ENCODE peak calls at places on chromosomes 11 and 22, in six cellular contexts. R is K562, P is HepG2, H is GM12878, A is H1, D is SK-N-SH. I is an unnamed sample.

GRCh38 chr11:110886241-110886640 is 174.0 kb upstream of the ARHGAP20 start:
- DNase-seq in R (no peak), P (no peak), H (no peak), A (no peak), D (no peak), I (no peak)

GRCh38 chr11:115916596-115916995 is 412.4 kb upstream of the CADM1 start:
- DNase-seq in R (no peak), P (no peak), H (no peak), A (no peak), D (no peak), I (no peak)

GRCh38 chr11:70378506-70379134 is 19.7 kb upstream of the CTTN start:
- DNase-seq in R (no peak), P (no peak), H (no peak), A (no peak), D (no peak), I (no peak)

GRCh38 chr11:131511794-131512193 is 141.4 kb downstream of the NTM start:
- DNase-seq in R (peak; percentile 33), P (peak; percentile 27), H (no peak), A (peak; percentile 82), D (peak; percentile 43), I (no peak)

GRCh38 chr22:49297871-49298721 is 529.6 kb downstream of the BRD1 start:
- DNase-seq in R (no peak), P (no peak), H (no peak), A (peak; percentile 45), D (peak; percentile 7), I (no peak)

GRCh38 chr11:134510171-134510570 is 98.1 kb upstream of the B3GAT1 start:
- DNase-seq in R (no peak), P (no peak), H (no peak), A (no peak), D (no peak), I (no peak)

GRCh38 chr11:335779-336665 is 15.4 kb upstream of the IFITM3 start:
- DNase-seq in R (no peak), P (no peak), H (no peak), A (no peak), D (no peak), I (no peak)

GRCh38 chr11:11894486-11894885 is 52.7 kb downstream of the USP47 start:
- DNase-seq in R (no peak), P (no peak), H (no peak), A (no peak), D (no peak), I (no peak)

GRCh38 chr11:125982348-125982730 is 36.5 kb downstream of the VSIG10L2 start:
- DNase-seq in R (no peak), P (no peak), H (no peak), A (no peak), D (no peak), I (no peak)

GRCh38 chr11:2164861-2165555 is 4.0 kb upstream of the INS start:
- DNase-seq in R (no peak), P (no peak), H (no peak), A (no peak), D (no peak), I (no peak)

GRCh38 chr11:18071098-18071705 is 25.1 kb upstream of the TPH1 start:
- DNase-seq in R (no peak), P (no peak), H (no peak), A (no peak), D (no peak), I (no peak)

GRCh38 chr11:8683115-8683807 is 669 bp downstream of the RPL27A start:
- DNase-seq in R (peak; percentile 39), P (no peak), H (no peak), A (no peak), D (no peak), I (no peak)

GRCh38 chr11:114197799-114198500 is 98.2 kb upstream of the NNMT start:
- DNase-seq in R (no peak), P (no peak), H (no peak), A (no peak), D (no peak), I (no peak)

GRCh38 chr11:117936973-117937372 is 7.8 kb upstream of the TMPRSS13 start:
- DNase-seq in R (no peak), P (no peak), H (no peak), A (no peak), D (no peak), I (no peak)

GRCh38 chr11:11403763-11404725 is 51.0 kb upstream of the CSNK2A3 start:
- DNase-seq in R (no peak), P (no peak), H (no peak), A (no peak), D (no peak), I (no peak)

GRCh38 chr11:69634590-69634989 is 6.4 kb upstream of the CCND1 start:
- DNase-seq in R (no peak), P (no peak), H (no peak), A (no peak), D (no peak), I (no peak)

GRCh38 chr11:46270707-46271106 is 6.8 kb upstream of the CREB3L1 start:
- DNase-seq in R (no peak), P (no peak), H (no peak), A (no peak), D (no peak), I (no peak)

GRCh38 chr11:2630679-2631078 is 69.1 kb downstream of the KCNQ1OT1 start:
- DNase-seq in R (no peak), P (no peak), H (no peak), A (no peak), D (no peak), I (no peak)

GRCh38 chr22:20571531-20572007 is 64.2 kb downstream of the MED15 start:
- DNase-seq in R (peak; percentile 99), P (peak; percentile 16), H (no peak), A (peak; percentile 85), D (peak; percentile 81), I (peak; percentile 21)

GRCh38 chr11:77309401-77310085 is 8.1 kb upstream of the GDPD4 start:
- DNase-seq in R (no peak), P (no peak), H (no peak), A (no peak), D (no peak), I (no peak)

GRCh38 chr11:78310500-78310909 is 107.1 kb downstream of the GAB2 start:
- DNase-seq in R (no peak), P (peak; percentile 77), H (peak; percentile 88), A (no peak), D (no peak), I (no peak)

GRCh38 chr11:115869780-115870431 is 365.7 kb upstream of the CADM1 start:
- DNase-seq in R (no peak), P (peak; percentile 13), H (peak; percentile 51), A (peak; percentile 60), D (peak; percentile 55), I (no peak)

GRCh38 chr22:44172370-44173108 is 8.2 kb upstream of the PARVG start:
- DNase-seq in R (no peak), P (no peak), H (no peak), A (no peak), D (no peak), I (no peak)

GRCh38 chr11:123690490-123690889 is 36.1 kb upstream of the SCN3B start:
- DNase-seq in R (no peak), P (no peak), H (no peak), A (no peak), D (no peak), I (peak; percentile 10)

GRCh38 chr11:118691926-118692830 is 12.7 kb upstream of the TREH start:
- DNase-seq in R (no peak), P (peak; percentile 45), H (peak; percentile 76), A (no peak), D (no peak), I (no peak)

GRCh38 chr11:60251485-60252207 is 8.7 kb upstream of the MS4A4E start:
- DNase-seq in R (peak; percentile 27), P (peak; percentile 23), H (peak; percentile 59), A (no peak), D (peak; percentile 2), I (no peak)

GRCh38 chr11:20097319-20098221 is 62.7 kb downstream of the DBX1 start:
- DNase-seq in R (no peak), P (no peak), H (no peak), A (no peak), D (no peak), I (no peak)
- TF ChIP-seq CHD2 in R (no peak), P (no peak), H (no peak), A (no peak), D (no peak), I (no peak)

GRCh38 chr11:61645179-61645868 is 34.9 kb upstream of the DAGLA start:
- DNase-seq in R (no peak), P (no peak), H (no peak), A (no peak), D (peak; percentile 59), I (no peak)
- TF ChIP-seq CHD2 in R (no peak), P (no peak), H (no peak), A (no peak), D (no peak), I (no peak)

GRCh38 chr11:75925785-75926164 is 110.8 kb downstream of the UVRAG start:
- DNase-seq in R (no peak), P (no peak), H (no peak), A (no peak), D (no peak), I (no peak)
- TF ChIP-seq CHD2 in R (no peak), P (no peak), H (no peak), A (no peak), D (no peak), I (no peak)

DNA sequence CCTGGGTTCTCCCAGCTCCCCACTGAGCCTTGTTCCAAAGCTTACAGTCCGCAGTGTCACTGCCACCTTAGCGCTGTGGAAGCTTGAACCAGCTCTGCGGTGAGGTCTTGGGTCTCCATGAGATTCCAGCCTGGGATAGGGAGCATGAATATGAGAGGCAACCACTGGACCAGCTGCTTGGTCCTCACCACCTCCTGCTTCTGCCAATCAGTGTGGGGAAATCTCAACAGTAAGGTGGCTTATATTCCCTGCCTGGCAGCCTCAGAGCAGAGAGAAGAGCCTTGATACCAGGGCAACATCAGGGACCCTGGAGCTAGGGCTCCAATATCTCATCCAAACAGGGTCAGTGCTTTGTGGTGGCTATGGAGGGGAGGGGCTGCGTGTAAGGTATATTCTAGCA is 912 bp downstream of the CD44 start:
- DNase-seq in R (no peak), P (no peak), H (no peak), A (no peak), D (no peak), I (no peak)
- TF ChIP-seq CHD2 in R (no peak), P (no peak), H (no peak), A (no peak), D (no peak), I (no peak)

GRCh38 chr11:102447193-102447592 is 5.4 kb downstream of the TMEM123 start:
- DNase-seq in R (no peak), P (no peak), H (no peak), A (no peak), D (no peak), I (no peak)
- TF ChIP-seq CHD2 in R (no peak), P (no peak), H (no peak), A (no peak), D (no peak), I (no peak)

GRCh38 chr11:16966633-16967346 is 47.4 kb downstream of the PLEKHA7 start:
- DNase-seq in R (no peak), P (no peak), H (no peak), A (no peak), D (no peak), I (no peak)
- TF ChIP-seq CHD2 in R (no peak), P (no peak), H (no peak), A (no peak), D (no peak), I (no peak)